ENCODE peak calls at places on chromosomes 6 and 20, in four cellular contexts. One of them, this sample, is unnamed.

GRCh38 chr6:142167071-142167470 is 20.0 kb downstream of the VTA1 start:
- DNase-seq in K562: no peak
- DNase-seq in NT2/D1: no peak
- DNase-seq in EL: no peak
- DNase-seq in this sample: no peak

GRCh38 chr20:50744143-50744792 is 12.9 kb downstream of the PARD6B start:
- DNase-seq in K562: peak; percentile 58
- DNase-seq in EL: peak; percentile 92
- DNase-seq in NT2/D1: no peak
- DNase-seq in this sample: peak; percentile 46

GRCh38 chr20:54017846-54018245 is 52.5 kb downstream of the BCAS1 start:
- DNase-seq in K562: no peak
- DNase-seq in EL: no peak
- DNase-seq in NT2/D1: no peak
- DNase-seq in this sample: no peak

GRCh38 chr6:133645000-133645619 is 243.8 kb upstream of the TCF21 start:
- DNase-seq in EL: peak; percentile 73
- DNase-seq in K562: no peak
- DNase-seq in NT2/D1: no peak
- DNase-seq in this sample: no peak

GRCh38 chr6:26576929-26577719 is 19.6 kb upstream of the ABT1 start:
- DNase-seq in K562: peak; percentile 61
- DNase-seq in NT2/D1: peak; percentile 81
- DNase-seq in EL: peak; percentile 90
- DNase-seq in this sample: peak; percentile 90

GRCh38 chr20:5127204-5127858 is 523 bp downstream of the CDS2 start:
- DNase-seq in K562: no peak
- DNase-seq in NT2/D1: peak; percentile 25
- DNase-seq in EL: peak; percentile 54
- DNase-seq in this sample: peak; percentile 57

GRCh38 chr6:134175532-134176282 is 123.3 kb upstream of the SLC2A12 start:
- DNase-seq in K562: peak; percentile 40
- DNase-seq in NT2/D1: no peak
- DNase-seq in EL: peak; percentile 83
- DNase-seq in this sample: peak; percentile 85

GRCh38 chr6:137794510-137795200 is 72.4 kb upstream of the TNFAIP3 start:
- DNase-seq in NT2/D1: no peak
- DNase-seq in EL: no peak
- DNase-seq in K562: no peak
- DNase-seq in this sample: no peak

GRCh38 chr6:24255676-24256075 is 102.2 kb downstream of the DCDC2 start:
- DNase-seq in NT2/D1: no peak
- DNase-seq in EL: no peak
- DNase-seq in K562: no peak
- DNase-seq in this sample: no peak

GRCh38 chr20:7108929-7109328 is 341.4 kb downstream of the BMP2 start:
- DNase-seq in EL: no peak
- DNase-seq in K562: no peak
- DNase-seq in NT2/D1: no peak
- DNase-seq in this sample: no peak

GRCh38 chr20:24684421-24684871 is 215.0 kb downstream of the SYNDIG1 start:
- DNase-seq in K562: no peak
- DNase-seq in NT2/D1: no peak
- DNase-seq in EL: no peak
- DNase-seq in this sample: no peak

GRCh38 chr6:15331143-15331542 is 85.3 kb downstream of the JARID2 start:
- DNase-seq in K562: no peak
- DNase-seq in EL: peak; percentile 53
- DNase-seq in NT2/D1: no peak
- DNase-seq in this sample: no peak

GRCh38 chr6:144063246-144063743 is 32.1 kb downstream of the SF3B5 start:
- DNase-seq in K562: peak; percentile 21
- DNase-seq in NT2/D1: no peak
- DNase-seq in EL: no peak
- DNase-seq in this sample: no peak

GRCh38 chr6:144062757-144063156 is 32.6 kb downstream of the SF3B5 start:
- DNase-seq in NT2/D1: no peak
- DNase-seq in EL: no peak
- DNase-seq in K562: no peak
- DNase-seq in this sample: no peak

GRCh38 chr20:3231116-3231515 is 7.9 kb downstream of the SLC4A11 start:
- DNase-seq in EL: no peak
- DNase-seq in NT2/D1: no peak
- DNase-seq in K562: no peak
- DNase-seq in this sample: no peak

This sample was measured in H1.